ENCODE peak calls at places on chromosomes 4 and X, in ten cellular contexts. F, O, R, T, Q, J, P, I, S and V are unnamed samples.

GRCh38 chr4:41632481-41633073 is 94.6 kb downstream of the LIMCH1 start:
- DNase-seq in F (no peak), O (no peak), R (no peak), T (no peak), Q (no peak), J (no peak), P (no peak), I (no peak), S (no peak), V (no peak)

GRCh38 chr4:100738388-100739165 is 220.8 kb upstream of the EMCN start:
- DNase-seq in F (peak), O (no peak), R (peak), T (peak), Q (no peak), J (peak), P (peak), I (peak), S (no peak), V (peak)

GRCh38 chr4:165464813-165465381 is 86.1 kb downstream of the CPE start:
- DNase-seq in F (no peak), O (no peak), R (peak), T (peak), Q (no peak), J (peak), P (peak), I (no peak), S (no peak), V (peak)

GRCh38 chr4:186714006-186714675 is 9.5 kb downstream of the FAT1 start:
- DNase-seq in F (no peak), O (no peak), R (no peak), T (no peak), Q (no peak), J (peak), P (no peak), I (no peak), S (no peak), V (no peak)

GRCh38 chr4:23931489-23931830 is 41.6 kb upstream of the PPARGC1A start:
- DNase-seq in F (no peak), O (no peak), R (no peak), T (no peak), Q (no peak), J (no peak), P (no peak), I (no peak), S (no peak), V (no peak)

GRCh38 chr4:54570822-54571221 is 86.9 kb upstream of the KIT start:
- DNase-seq in F (no peak), O (no peak), R (no peak), T (no peak), Q (no peak), J (no peak), P (no peak), I (no peak), S (no peak), V (no peak)

GRCh38 chrX:123745511-123745910 is 12.7 kb upstream of the THOC2 start:
- DNase-seq in F (no peak), O (no peak), R (no peak), T (no peak), Q (no peak), J (no peak), P (no peak), I (no peak), S (no peak), V (no peak)

GRCh38 chr4:100736651-100737450 is 219.0 kb upstream of the EMCN start:
- DNase-seq in F (peak), O (peak), R (peak), T (peak), Q (no peak), J (peak), P (peak), I (peak), S (no peak), V (peak)

GRCh38 chrX:14398725-14399124 is 130.6 kb upstream of the GLRA2 start:
- DNase-seq in F (no peak), O (no peak), R (no peak), T (peak), Q (no peak), J (no peak), P (no peak), I (peak), S (no peak), V (peak)

GRCh38 chr4:108107729-108108382 is 60.9 kb downstream of the LEF1 start:
- DNase-seq in F (no peak), O (no peak), R (no peak), T (no peak), Q (no peak), J (no peak), P (no peak), I (no peak), S (no peak), V (no peak)

GRCh38 chrX:136450050-136450830 is 37.5 kb upstream of the BRS3 start:
- DNase-seq in F (no peak), O (no peak), R (peak), T (peak), Q (no peak), J (no peak), P (no peak), I (no peak), S (no peak), V (peak)

GRCh38 chrX:3627579-3627978 is 85.9 kb downstream of the PRKX start:
- DNase-seq in F (no peak), O (no peak), R (no peak), T (no peak), Q (no peak), J (no peak), P (no peak), I (no peak), S (no peak), V (no peak)

GRCh38 chrX:38172596-38172995 is 48.1 kb downstream of the SRPX start:
- DNase-seq in F (no peak), O (no peak), R (peak), T (no peak), Q (no peak), J (no peak), P (no peak), I (no peak), S (no peak), V (peak)

GRCh38 chr4:53656421-53656981 is 65.2 kb upstream of the LNX1 start:
- DNase-seq in F (no peak), O (no peak), R (peak), T (no peak), Q (no peak), J (peak), P (no peak), I (peak), S (no peak), V (no peak)

GRCh38 chrX:49226946-49227345 is 6.2 kb downstream of the CACNA1F start:
- DNase-seq in F (no peak), O (no peak), R (no peak), T (no peak), Q (no peak), J (no peak), P (no peak), I (no peak), S (no peak), V (no peak)

GRCh38 chrX:1589356-1590130 is 1.9 kb upstream of the AKAP17A start:
- DNase-seq in F (no peak), O (peak), R (no peak), T (no peak), Q (no peak), J (no peak), P (no peak), I (no peak), S (no peak), V (no peak)

GRCh38 chrX:110558406-110558805 is 199.8 kb downstream of the RTL9 start:
- DNase-seq in F (no peak), O (no peak), R (no peak), T (no peak), Q (no peak), J (no peak), P (no peak), I (no peak), S (no peak), V (no peak)

GRCh38 chrX:133726211-133726630 is 259.2 kb downstream of the GPC3 start:
- DNase-seq in F (no peak), O (no peak), R (peak), T (peak), Q (no peak), J (peak), P (no peak), I (peak), S (no peak), V (peak)

GRCh38 chrX:122269243-122269781 is 914.8 kb upstream of the GRIA3 start:
- DNase-seq in F (no peak), O (no peak), R (no peak), T (no peak), Q (no peak), J (peak), P (no peak), I (peak), S (no peak), V (no peak)

GRCh38 chr4:141713771-141714445 is 77.5 kb downstream of the IL15 start:
- DNase-seq in F (no peak), O (no peak), R (peak), T (peak), Q (no peak), J (peak), P (no peak), I (no peak), S (no peak), V (peak)

GRCh38 chr4:11748169-11748872 is 319.6 kb upstream of the HS3ST1 start:
- DNase-seq in F (no peak), O (no peak), R (peak), T (peak), Q (no peak), J (peak), P (no peak), I (peak), S (no peak), V (peak)

GRCh38 chr4:1170805-1171305 is 1.5 kb downstream of the SPON2 start:
- DNase-seq in F (no peak), O (no peak), R (no peak), T (no peak), Q (no peak), J (no peak), P (no peak), I (no peak), S (no peak), V (no peak)

GRCh38 chr4:1170156-1170804 is 2.1 kb downstream of the SPON2 start:
- DNase-seq in F (no peak), O (no peak), R (no peak), T (no peak), Q (no peak), J (no peak), P (no peak), I (no peak), S (no peak), V (no peak)

GRCh38 chr4:1171306-1172227 is 816 bp downstream of the SPON2 start:
- DNase-seq in F (no peak), O (no peak), R (no peak), T (no peak), Q (no peak), J (no peak), P (peak), I (no peak), S (no peak), V (peak)

GRCh38 chr4:1172971-1173757 is 781 bp upstream of the SPON2 start:
- DNase-seq in F (no peak), O (no peak), R (peak), T (peak), Q (no peak), J (no peak), P (no peak), I (peak), S (no peak), V (peak)

GRCh38 chr4:1172228-1172851 is at the start of gene SPON2:
- DNase-seq in F (no peak), O (no peak), R (peak), T (no peak), Q (no peak), J (no peak), P (no peak), I (no peak), S (no peak), V (peak)
- H3K4me3 ChIP-seq in F (no peak), O (peak), R (peak), T (no peak), Q (peak), J (peak), P (peak), I (peak), S (peak), V (peak)

DNA sequence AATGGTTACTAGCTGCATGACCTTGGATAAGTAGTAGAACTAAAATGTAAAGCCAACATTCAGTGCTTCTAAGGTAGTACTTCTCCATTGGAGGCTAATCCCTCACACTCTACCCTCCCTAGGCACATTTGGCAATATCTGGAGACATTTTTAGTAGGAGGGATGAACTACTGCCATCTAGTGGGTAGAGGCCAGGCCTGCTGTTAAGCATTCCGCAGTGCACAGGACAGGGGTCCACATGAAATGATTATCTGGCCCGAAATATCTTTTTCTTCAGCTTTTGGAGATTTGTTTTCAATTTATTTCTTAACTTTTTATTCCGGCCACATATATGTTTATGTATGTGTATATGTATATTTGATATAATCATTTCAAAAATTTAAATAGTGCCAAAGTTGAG is 36.0 kb upstream of the SPANXC start:
- DNase-seq in F (no peak), O (no peak), R (peak), T (peak), Q (no peak), J (no peak), P (peak), I (no peak), S (no peak), V (peak)
- TF ChIP-seq CTCF in F (peak), O (peak), R (peak), T (peak), Q (peak), J (peak), P (peak), I (peak), S (peak), V (peak)

GRCh38 chr4:76211769-76212168 is 1.9 kb downstream of the SCARB2 start:
- DNase-seq in F (no peak), O (no peak), R (no peak), T (no peak), Q (no peak), J (no peak), P (no peak), I (no peak), S (no peak), V (no peak)
- H3K4me3 ChIP-seq in F (peak), O (peak), R (peak), T (no peak), Q (peak), J (peak), P (peak), I (peak), S (peak), V (peak)

DNA sequence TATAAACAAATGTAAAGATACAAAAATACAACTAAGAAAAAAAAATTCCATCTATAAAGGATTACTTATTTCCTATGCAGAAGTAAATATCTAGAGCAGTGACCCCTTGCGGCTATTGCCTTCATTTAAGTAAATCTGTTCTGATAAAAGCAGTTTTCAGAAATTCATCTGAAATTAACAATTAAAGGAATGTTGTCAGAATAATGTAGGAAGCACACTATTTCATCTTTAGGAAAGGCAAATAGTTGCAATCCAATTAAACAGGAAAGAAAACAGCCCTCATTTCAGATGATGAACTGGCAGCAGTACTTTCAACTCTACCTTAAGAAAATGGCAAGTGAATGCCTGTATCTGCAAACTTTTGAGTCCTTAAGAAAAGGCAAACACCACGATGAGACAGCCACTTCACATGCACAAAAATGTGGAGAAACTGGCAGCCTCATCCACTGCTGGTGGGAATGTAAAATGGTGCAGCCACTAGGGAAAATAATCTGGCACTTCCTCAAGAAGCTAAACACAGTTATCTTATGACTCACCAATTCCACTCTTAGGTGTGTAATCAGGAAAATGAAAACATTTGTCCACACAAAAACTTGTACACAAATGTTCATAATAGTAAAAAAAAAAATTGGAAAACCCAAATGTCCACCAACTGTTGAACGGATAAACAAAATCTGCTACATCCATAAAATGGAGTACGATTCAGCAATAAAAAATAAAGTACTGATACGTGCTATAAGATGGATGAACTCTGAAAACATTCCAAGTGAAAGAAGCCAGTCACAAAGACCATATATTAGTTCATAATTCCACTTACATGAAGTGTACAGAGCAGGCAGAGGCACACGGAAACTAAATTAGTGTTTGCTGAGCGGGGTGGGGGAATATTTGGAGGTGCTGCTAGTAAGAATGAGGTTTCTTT is 2.0 kb upstream of the THAP9 start:
- DNase-seq in F (no peak), O (no peak), R (peak), T (peak), Q (no peak), J (peak), P (no peak), I (peak), S (no peak), V (peak)
- TF ChIP-seq CTCF in F (peak), O (no peak), R (peak), T (peak), Q (peak), J (peak), P (peak), I (peak), S (peak), V (peak)

GRCh38 chrX:67544281-67544680 is 460 bp downstream of the AR start:
- DNase-seq in F (no peak), O (no peak), R (no peak), T (peak), Q (no peak), J (no peak), P (peak), I (no peak), S (peak), V (no peak)

GRCh38 chrX:67546496-67547423 is 2.9 kb downstream of the AR start:
- DNase-seq in F (no peak), O (no peak), R (no peak), T (no peak), Q (no peak), J (no peak), P (no peak), I (no peak), S (no peak), V (no peak)

GRCh38 chrX:67545772-67546495 is 2.1 kb downstream of the AR start:
- DNase-seq in F (no peak), O (peak), R (no peak), T (peak), Q (no peak), J (no peak), P (peak), I (no peak), S (peak), V (peak)

GRCh38 chrX:67543818-67544217 is at the start of gene AR:
- DNase-seq in F (no peak), O (peak), R (peak), T (peak), Q (no peak), J (peak), P (peak), I (no peak), S (peak), V (no peak)

GRCh38 chrX:67544871-67545771 is 1.3 kb downstream of the AR start:
- DNase-seq in F (no peak), O (no peak), R (peak), T (peak), Q (no peak), J (peak), P (no peak), I (no peak), S (peak), V (no peak)
- H3K4me3 ChIP-seq in F (no peak), O (peak), R (peak), T (peak), Q (peak), J (peak), P (peak), I (peak), S (peak), V (no peak)

GRCh38 chr4:183285886-183286285 is 34.2 kb downstream of the CLDN22 start:
- DNase-seq in F (no peak), O (no peak), R (no peak), T (no peak), Q (no peak), J (no peak), P (no peak), I (no peak), S (no peak), V (no peak)

GRCh38 chr4:183284965-183285364 is 35.1 kb downstream of the CLDN22 start:
- DNase-seq in F (no peak), O (no peak), R (peak), T (no peak), Q (no peak), J (peak), P (no peak), I (peak), S (no peak), V (no peak)

GRCh38 chr4:183287677-183288076 is 32.4 kb downstream of the CLDN22 start:
- DNase-seq in F (no peak), O (no peak), R (no peak), T (no peak), Q (no peak), J (no peak), P (no peak), I (no peak), S (no peak), V (no peak)

GRCh38 chr4:183287309-183287659 is 32.8 kb downstream of the CLDN22 start:
- DNase-seq in F (no peak), O (no peak), R (no peak), T (no peak), Q (no peak), J (no peak), P (no peak), I (no peak), S (no peak), V (no peak)

DNA sequence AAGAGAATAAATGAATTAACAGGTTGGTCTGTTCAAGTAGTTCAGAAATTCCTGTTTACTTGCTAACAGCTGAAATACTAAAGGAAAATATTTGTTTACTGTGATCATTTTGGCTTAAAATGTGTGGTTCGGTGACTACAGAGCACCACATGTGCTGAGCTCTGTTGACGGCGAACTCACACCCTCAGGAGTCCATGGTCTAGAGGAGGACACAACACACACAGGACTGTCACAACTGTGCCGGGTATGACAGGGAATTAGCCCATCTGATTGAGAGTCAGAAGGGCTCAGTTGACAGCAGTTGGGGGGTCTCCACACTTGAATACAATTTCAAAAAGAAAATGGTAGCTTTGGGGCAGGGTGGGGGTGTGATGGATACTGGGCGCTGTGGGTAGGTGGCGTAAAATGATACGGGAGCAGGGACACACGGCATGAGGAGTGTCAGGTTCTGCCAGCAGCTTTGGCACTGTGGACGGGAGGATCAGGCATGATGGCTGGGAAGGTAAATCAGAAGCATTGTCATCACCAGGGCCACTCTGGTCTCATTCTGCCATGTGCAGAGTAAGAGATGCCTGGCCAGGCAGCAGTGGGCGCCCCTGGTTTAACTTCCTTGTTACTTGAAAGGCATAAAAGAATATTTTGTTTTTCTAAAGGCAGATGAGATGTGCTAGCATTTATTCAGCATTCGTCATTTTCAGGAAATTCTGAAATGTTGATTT is 33.3 kb downstream of the CLDN22 start:
- DNase-seq in F (no peak), O (no peak), R (no peak), T (no peak), Q (no peak), J (no peak), P (no peak), I (no peak), S (no peak), V (no peak)
- TF ChIP-seq CTCF in F (no peak), O (no peak), R (no peak), T (no peak), Q (no peak), J (no peak), P (no peak), I (no peak), S (no peak), V (no peak)